ENCODE peak calls at places on chromosome 17, in seven cellular contexts. Q is GM04504, W is NCI-H82, V is non-pigmented ciliary epithelial cell, S is T-helper 1 cell, T is AG04450, D is posterior cingulate gyrus. E is an unnamed sample.

GRCh38 chr17:210402-210801 is 29.0 kb upstream of the DOC2B start:
- DNase-seq in Q (no peak), W (no peak), V (no peak), S (no peak), T (no peak), D (no peak), E (no peak)

GRCh38 chr17:75654176-75654575 is 12.8 kb downstream of the RECQL5 start:
- DNase-seq in Q (peak), W (no peak), V (no peak), S (no peak), T (no peak), D (no peak), E (no peak)

GRCh38 chr17:64661731-64661980 is 451 bp downstream of the SMURF2 start:
- DNase-seq in Q (no peak), W (peak), V (no peak), S (no peak), T (no peak), D (no peak), E (peak)

GRCh38 chr17:7034955-7035590 is 742 bp upstream of the SLC16A13 start:
- DNase-seq in Q (no peak), W (no peak), V (no peak), S (peak), T (no peak), D (no peak), E (no peak)

GRCh38 chr17:964881-965280 is 14.7 kb downstream of the NXN start:
- DNase-seq in Q (no peak), W (peak), V (no peak), S (no peak), T (no peak), D (no peak), E (no peak)

GRCh38 chr17:69761767-69762321 is 313.2 kb upstream of the KCNJ16 start:
- DNase-seq in Q (peak), W (no peak), V (peak), S (no peak), T (peak), D (no peak), E (no peak)

GRCh38 chr17:8807070-8807550 is 7.9 kb upstream of the MFSD6L start:
- DNase-seq in Q (no peak), W (peak), V (no peak), S (peak), T (no peak), D (no peak), E (no peak)

GRCh38 chr17:58541249-58541648 is 26.8 kb upstream of the MTMR4 start:
- DNase-seq in Q (no peak), W (peak), V (no peak), S (no peak), T (no peak), D (no peak), E (no peak)

GRCh38 chr17:70791748-70792443 is 622.6 kb downstream of the KCNJ2 start:
- DNase-seq in Q (no peak), W (no peak), V (no peak), S (no peak), T (no peak), D (no peak), E (no peak)

GRCh38 chr17:17425591-17425990 is 51.2 kb upstream of the MED9 start:
- DNase-seq in Q (no peak), W (no peak), V (no peak), S (no peak), T (no peak), D (no peak), E (no peak)

GRCh38 chr17:19534562-19535149 is 1.0 kb downstream of the SLC47A1 start:
- DNase-seq in Q (no peak), W (no peak), V (no peak), S (no peak), T (no peak), D (no peak), E (no peak)

GRCh38 chr17:57108656-57109392 is 23.8 kb downstream of the AKAP1 start:
- DNase-seq in Q (no peak), W (no peak), V (no peak), S (no peak), T (no peak), D (no peak), E (no peak)

GRCh38 chr17:19248923-19249574 is 11.9 kb downstream of the EPN2 start:
- DNase-seq in Q (peak), W (no peak), V (peak), S (no peak), T (peak), D (peak), E (peak)

GRCh38 chr17:10614536-10615155 is 42.5 kb downstream of the MYH3 start:
- DNase-seq in Q (peak), W (peak), V (peak), S (no peak), T (peak), D (peak), E (peak)

GRCh38 chr17:34045990-34046389 is 209.1 kb upstream of the CCL2 start:
- DNase-seq in Q (no peak), W (no peak), V (no peak), S (no peak), T (no peak), D (no peak), E (no peak)